ENCODE peak calls at places on chromosomes 11 and 22, in four cellular contexts. N is H1, V is IMR-90, S is H9. R is an unnamed sample.

GRCh38 chr11:5246772-5247478 is 2.7 kb downstream of the HBG1 start:
- DNase-seq in N (no peak), V (no peak), S (no peak), R (peak)

GRCh38 chr11:12109591-12110196 is 696 bp upstream of the MICAL2 start:
- DNase-seq in N (no peak), V (no peak), S (no peak), R (no peak)

GRCh38 chr11:128684582-128685382 is 9.1 kb upstream of the FLI1 start:
- DNase-seq in N (peak), V (no peak), S (peak), R (peak)

GRCh38 chr11:3135491-3136440 is 29.3 kb downstream of the OSBPL5 start:
- DNase-seq in N (no peak), V (no peak), S (peak), R (peak)

GRCh38 chr11:19220903-19221682 is 19.3 kb upstream of the CSRP3 start:
- DNase-seq in N (no peak), V (no peak), S (no peak), R (peak)

GRCh38 chr11:13168281-13168680 is 109.3 kb upstream of the BMAL1 start:
- DNase-seq in N (no peak), V (no peak), S (no peak), R (no peak)

GRCh38 chr22:25067851-25068421 is 115.4 kb downstream of the KIAA1671 start:
- DNase-seq in N (no peak), V (no peak), S (no peak), R (no peak)

GRCh38 chr11:81792416-81792815 is 941.2 kb downstream of the FAM181B start:
- DNase-seq in N (no peak), V (no peak), S (no peak), R (no peak)

GRCh38 chr22:40512426-40513136 is 123.9 kb downstream of the MRTFA start:
- DNase-seq in N (no peak), V (peak), S (no peak), R (peak)

GRCh38 chr11:108959874-108960273 is 295.0 kb downstream of the DDX10 start:
- DNase-seq in N (no peak), V (no peak), S (no peak), R (peak)

GRCh38 chr11:65440831-65441499 is 18.4 kb downstream of the NEAT1 start:
- DNase-seq in N (no peak), V (peak), S (no peak), R (no peak)

GRCh38 chr11:60348116-60348515 is 21.1 kb downstream of the MS4A6E start:
- DNase-seq in N (no peak), V (no peak), S (no peak), R (peak)

GRCh38 chr22:17961443-17961729 is 63.0 kb downstream of the MICAL3 start:
- DNase-seq in N (no peak), V (no peak), S (no peak), R (no peak)

GRCh38 chr11:70727899-70728620 is 329.7 kb downstream of the CTTN start:
- DNase-seq in N (no peak), V (no peak), S (no peak), R (no peak)

GRCh38 chr11:65433657-65434056 is 11.1 kb downstream of the NEAT1 start:
- DNase-seq in N (no peak), V (peak), S (no peak), R (no peak)

GRCh38 chr11:46429709-46430108 is 38.1 kb upstream of the CHRM4 start:
- DNase-seq in N (no peak), V (no peak), S (no peak), R (no peak)

GRCh38 chr11:1438261-1438966 is 48.2 kb downstream of the MOB2 start:
- DNase-seq in N (no peak), V (no peak), S (no peak), R (no peak)

GRCh38 chr11:122276221-122276620 is 160.2 kb upstream of the BLID start:
- DNase-seq in N (no peak), V (no peak), S (no peak), R (no peak)

GRCh38 chr11:74770456-74770855 is 21.8 kb downstream of the RNF169 start:
- DNase-seq in N (no peak), V (peak), S (no peak), R (no peak)

GRCh38 chr11:1920909-1921575 is 1.5 kb downstream of the TNNT3 start:
- DNase-seq in N (no peak), V (no peak), S (no peak), R (no peak)

GRCh38 chr11:47437746-47438418 is 11.1 kb downstream of the RAPSN start:
- DNase-seq in N (no peak), V (no peak), S (no peak), R (no peak)

GRCh38 chr11:13276454-13276851 is 1.1 kb upstream of the BMAL1 start:
- DNase-seq in N (no peak), V (no peak), S (no peak), R (no peak)

GRCh38 chr11:8070417-8071101 is 10.5 kb upstream of the TUB start:
- DNase-seq in N (no peak), V (peak), S (no peak), R (no peak)

GRCh38 chr11:65885231-65885630 is 3.0 kb downstream of the FIBP start:
- DNase-seq in N (no peak), V (no peak), S (no peak), R (no peak)

GRCh38 chr11:34176980-34177319 is 71.5 kb downstream of the NAT10 start:
- DNase-seq in N (no peak), V (no peak), S (no peak), R (no peak)

GRCh38 chr11:134864968-134865305 is 452.9 kb upstream of the B3GAT1 start:
- DNase-seq in N (no peak), V (no peak), S (no peak), R (no peak)

GRCh38 chr11:61994981-61995380 is 27.5 kb upstream of the FTH1 start:
- DNase-seq in N (no peak), V (no peak), S (no peak), R (no peak)

GRCh38 chr11:46677991-46678740 is 22.3 kb downstream of the ARHGAP1 start:
- DNase-seq in N (peak), V (peak), S (no peak), R (peak)

GRCh38 chr22:37275622-37276021 is 6.7 kb upstream of the CYTH4 start:
- DNase-seq in N (no peak), V (no peak), S (no peak), R (no peak)

GRCh38 chr22:45757068-45757467 is 85.4 kb downstream of the ATXN10 start:
- DNase-seq in N (peak), V (peak), S (peak), R (peak)

GRCh38 chr11:18277560-18278271 is 11.7 kb downstream of the SAA1 start:
- DNase-seq in N (no peak), V (peak), S (no peak), R (no peak)

DNA sequence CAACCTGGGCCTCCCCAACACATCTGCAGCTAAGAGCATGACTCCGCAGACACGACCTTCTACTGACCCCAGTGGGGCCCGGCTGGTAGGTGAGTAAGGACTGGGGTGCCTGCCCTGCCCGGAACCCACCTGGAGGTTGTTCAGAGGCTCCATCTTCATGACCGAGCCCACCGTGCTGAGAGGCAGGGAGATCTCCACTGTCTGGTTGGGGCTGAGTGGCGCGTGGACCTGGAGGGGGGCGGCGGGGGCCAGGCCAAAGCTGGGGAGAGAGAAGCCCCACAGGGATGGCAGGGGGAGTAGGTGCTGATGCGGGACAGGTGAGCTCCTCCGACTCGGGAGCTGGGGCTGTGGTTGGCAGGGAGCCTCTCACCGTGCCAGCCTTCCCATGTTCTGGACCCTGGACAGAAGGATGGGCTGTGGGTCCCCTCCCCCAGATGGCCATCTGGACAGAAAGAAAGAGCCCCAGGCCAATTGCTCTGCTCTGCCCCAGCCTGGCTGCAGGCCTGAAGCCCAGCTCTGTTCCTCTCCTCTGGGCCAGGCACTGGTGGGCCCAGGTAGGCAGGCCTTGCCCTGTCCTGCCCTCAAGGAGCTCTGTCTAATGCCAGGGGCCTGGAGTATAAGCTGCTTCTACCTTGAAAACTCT is 16.3 kb upstream of the RASL10A start:
- DNase-seq in N (no peak), V (no peak), S (no peak), R (no peak)
- H3K23ac ChIP-seq in N (no peak), V (no peak), S (no peak), R (no peak)

GRCh38 chr22:47094861-47095330 is 332.4 kb downstream of the TBC1D22A start:
- DNase-seq in N (no peak), V (no peak), S (no peak), R (no peak)

GRCh38 chr22:47095395-47096122 is 333.1 kb downstream of the TBC1D22A start:
- DNase-seq in N (no peak), V (peak), S (no peak), R (no peak)

GRCh38 chr22:47091921-47092700 is 329.7 kb downstream of the TBC1D22A start:
- DNase-seq in N (no peak), V (no peak), S (no peak), R (no peak)

GRCh38 chr22:47092896-47093311 is 330.5 kb downstream of the TBC1D22A start:
- DNase-seq in N (no peak), V (peak), S (no peak), R (peak)

GRCh38 chr22:47093720-47094119 is 331.3 kb downstream of the TBC1D22A start:
- DNase-seq in N (no peak), V (no peak), S (no peak), R (no peak)
- H3K56ac ChIP-seq in N (no peak), V (no peak), S (no peak), R (no peak)

GRCh38 chr11:111764621-111765020 is 1.6 kb downstream of the PPP2R1B start:
- DNase-seq in N (no peak), V (peak), S (no peak), R (no peak)
- H3K9ac ChIP-seq in N (no peak), V (peak), S (peak), R (no peak)

DNA sequence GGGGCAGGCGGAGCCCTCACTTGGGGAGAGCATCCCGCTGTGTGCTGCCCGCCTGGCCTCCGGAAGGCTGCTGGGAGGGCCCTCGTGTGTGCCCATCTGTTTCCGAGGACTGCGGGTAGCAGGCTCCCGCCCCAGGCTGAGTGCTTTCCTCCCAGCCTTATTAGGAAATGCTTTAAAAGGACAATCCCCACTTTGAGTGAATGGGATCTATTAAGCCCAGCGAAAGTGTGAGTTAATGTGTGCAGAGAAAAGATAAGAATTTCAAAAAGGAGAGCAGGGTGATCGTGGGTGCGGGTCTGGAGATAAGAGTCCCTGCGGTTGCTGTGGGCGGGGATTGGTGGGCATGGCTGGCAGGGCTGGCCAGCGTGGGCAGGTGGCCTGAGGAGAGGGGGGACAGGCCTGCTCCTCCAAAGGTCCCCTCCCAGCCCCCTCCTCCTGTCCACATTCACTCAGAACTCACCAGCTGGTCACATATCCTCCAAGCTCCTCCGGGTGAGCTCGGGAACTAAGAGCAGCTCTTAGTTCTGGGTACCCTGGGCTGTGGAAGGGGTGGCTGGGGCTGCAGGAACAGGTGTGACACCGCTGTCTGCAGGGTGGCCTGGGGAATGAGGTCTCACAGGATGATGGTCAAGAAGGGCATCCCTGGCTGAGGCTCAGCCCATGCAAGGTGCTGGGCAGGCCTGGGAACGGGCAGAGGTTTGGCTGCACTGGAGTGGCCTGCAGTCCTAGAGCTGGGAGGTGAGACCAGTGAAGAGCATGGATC is 1260.3 kb downstream of the BRD1 start:
- DNase-seq in N (no peak), V (no peak), S (no peak), R (no peak)
- H3K23ac ChIP-seq in N (no peak), V (no peak), S (no peak), R (no peak)

DNA sequence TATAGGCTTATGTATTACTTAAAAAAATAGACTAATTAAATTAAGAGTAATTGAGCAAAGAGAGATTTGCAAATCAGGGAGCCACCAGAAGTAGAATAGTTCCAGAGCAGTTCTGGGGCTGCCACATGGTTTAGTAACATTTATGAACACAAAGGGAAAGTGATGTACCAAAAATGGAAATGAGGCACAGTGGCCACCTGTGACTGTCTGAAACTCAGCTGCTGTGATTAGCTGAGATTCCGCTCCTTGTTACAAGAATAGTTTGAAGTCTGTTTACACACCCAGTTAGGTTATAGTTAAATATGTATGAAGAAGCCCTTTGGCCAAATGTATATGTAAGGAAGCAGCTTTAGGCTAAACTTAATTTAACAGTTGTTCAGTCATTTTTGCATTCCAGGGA is 901.5 kb upstream of the CHORDC1 start:
- DNase-seq in N (no peak), V (no peak), S (no peak), R (no peak)
- H3K56ac ChIP-seq in N (no peak), V (no peak), S (no peak), R (no peak)

GRCh38 chr11:35799655-35800054 is 137.1 kb downstream of the TRIM44 start:
- DNase-seq in N (no peak), V (no peak), S (no peak), R (no peak)

GRCh38 chr11:35800970-35801953 is 138.7 kb downstream of the TRIM44 start:
- DNase-seq in N (no peak), V (no peak), S (no peak), R (peak)

GRCh38 chr11:35798423-35798822 is 135.8 kb downstream of the TRIM44 start:
- DNase-seq in N (no peak), V (peak), S (no peak), R (no peak)

GRCh38 chr11:35796542-35796941 is 134.0 kb downstream of the TRIM44 start:
- DNase-seq in N (no peak), V (peak), S (no peak), R (peak)

DNA sequence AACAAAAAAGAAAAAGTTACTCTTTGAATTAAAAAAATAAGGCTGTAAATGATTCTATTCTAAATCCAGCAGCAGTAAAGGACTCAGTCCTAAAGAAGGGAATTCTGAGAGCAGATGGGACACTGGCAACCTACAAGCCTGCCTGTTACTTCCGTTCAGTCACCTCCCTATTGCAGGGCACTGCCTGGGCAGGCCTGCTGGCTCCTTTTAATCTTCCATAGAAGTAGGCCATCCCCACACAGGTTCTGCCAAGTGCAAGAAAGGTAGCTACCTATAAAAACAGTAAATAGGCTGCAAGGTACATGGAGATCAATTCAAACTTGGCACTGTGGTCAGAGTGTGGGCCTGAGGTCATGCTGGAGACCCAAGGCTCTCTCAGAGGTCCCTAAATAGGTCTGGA is 136.4 kb downstream of the TRIM44 start:
- DNase-seq in N (no peak), V (no peak), S (no peak), R (no peak)
- H3K9ac ChIP-seq in N (no peak), V (no peak), S (no peak), R (no peak)

GRCh38 chr11:124893781-124894401 is 3.8 kb downstream of the ROBO4 start:
- DNase-seq in N (no peak), V (no peak), S (no peak), R (no peak)

GRCh38 chr11:124894606-124895430 is 2.8 kb downstream of the ROBO4 start:
- DNase-seq in N (no peak), V (no peak), S (no peak), R (no peak)

GRCh38 chr11:124896071-124896750 is 1.5 kb downstream of the ROBO4 start:
- DNase-seq in N (peak), V (no peak), S (no peak), R (no peak)

GRCh38 chr11:124896821-124897391 is 759 bp downstream of the ROBO4 start:
- DNase-seq in N (peak), V (no peak), S (no peak), R (no peak)

GRCh38 chr11:124895471-124895971 is 2.1 kb downstream of the ROBO4 start:
- DNase-seq in N (peak), V (no peak), S (peak), R (no peak)
- H3K23ac ChIP-seq in N (no peak), V (no peak), S (no peak), R (no peak)

GRCh38 chr22:23263651-23264555 is 83.6 kb downstream of the BCR start:
- DNase-seq in N (no peak), V (no peak), S (no peak), R (no peak)
- H3K56ac ChIP-seq in N (no peak), V (no peak), S (no peak), R (no peak)

GRCh38 chr22:43129426-43130425 is 13.5 kb downstream of the MCAT start:
- DNase-seq in N (no peak), V (no peak), S (no peak), R (no peak)

GRCh38 chr22:43126506-43127165 is 16.1 kb downstream of the BIK start:
- DNase-seq in N (peak), V (peak), S (no peak), R (peak)

GRCh38 chr22:43127166-43127908 is 15.9 kb downstream of the MCAT start:
- DNase-seq in N (no peak), V (no peak), S (no peak), R (no peak)

GRCh38 chr22:43128928-43129424 is 14.2 kb downstream of the MCAT start:
- DNase-seq in N (peak), V (no peak), S (no peak), R (no peak)

GRCh38 chr22:43128116-43128515 is 15.1 kb downstream of the MCAT start:
- DNase-seq in N (no peak), V (no peak), S (no peak), R (no peak)
- H3K9ac ChIP-seq in N (no peak), V (no peak), S (no peak), R (no peak)

R was measured in mesendoderm.